ENCODE peak calls at places on chromosome 14, in nine cellular contexts. One of them, this sample, is unnamed.

GRCh38 chr14:68630611-68631013 is 162.3 kb downstream of the ZFP36L1 start:
- DNase-seq in LoVo: no peak
- DNase-seq in GF-D8: no peak
- DNase-seq in anterior cingulate cortex: no peak
- DNase-seq in IMR-90: no peak
- DNase-seq in activated naive CD4-positive, alpha-beta T cell treated with anti-CD3 and anti-CD28 coated beads, Interleukin-2, amount 50 U/mL, for 16 hours: no peak
- DNase-seq in cardiac muscle cell: no peak
- DNase-seq in activated T-cell treated with anti-CD3 and anti-CD28 coated beads for 48 hours: no peak
- DNase-seq in mesendoderm: no peak
- DNase-seq in this sample: no peak

GRCh38 chr14:59314019-59314608 is 125.6 kb downstream of the DAAM1 start:
- DNase-seq in LoVo: no peak
- DNase-seq in GF-D8: no peak
- DNase-seq in anterior cingulate cortex: no peak
- DNase-seq in IMR-90: no peak
- DNase-seq in activated naive CD4-positive, alpha-beta T cell treated with anti-CD3 and anti-CD28 coated beads, Interleukin-2, amount 50 U/mL, for 16 hours: no peak
- DNase-seq in cardiac muscle cell: no peak
- DNase-seq in activated T-cell treated with anti-CD3 and anti-CD28 coated beads for 48 hours: no peak
- DNase-seq in mesendoderm: no peak
- DNase-seq in this sample: no peak

GRCh38 chr14:23071244-23071974 is 14.1 kb upstream of the CDH24 start:
- DNase-seq in LoVo: peak; percentile 88
- DNase-seq in GF-D8: no peak
- DNase-seq in anterior cingulate cortex: no peak
- DNase-seq in IMR-90: peak; percentile 94
- DNase-seq in activated naive CD4-positive, alpha-beta T cell treated with anti-CD3 and anti-CD28 coated beads, Interleukin-2, amount 50 U/mL, for 16 hours: peak; percentile 81
- DNase-seq in cardiac muscle cell: peak; percentile 93
- DNase-seq in activated T-cell treated with anti-CD3 and anti-CD28 coated beads for 48 hours: peak; percentile 68
- DNase-seq in mesendoderm: peak; percentile 99
- DNase-seq in this sample: peak; percentile 95

GRCh38 chr14:65999865-66000264 is 486.3 kb upstream of the CCDC196 start:
- DNase-seq in LoVo: no peak
- DNase-seq in GF-D8: no peak
- DNase-seq in anterior cingulate cortex: no peak
- DNase-seq in IMR-90: no peak
- DNase-seq in activated naive CD4-positive, alpha-beta T cell treated with anti-CD3 and anti-CD28 coated beads, Interleukin-2, amount 50 U/mL, for 16 hours: no peak
- DNase-seq in cardiac muscle cell: no peak
- DNase-seq in activated T-cell treated with anti-CD3 and anti-CD28 coated beads for 48 hours: no peak
- DNase-seq in mesendoderm: no peak
- DNase-seq in this sample: no peak

GRCh38 chr14:100239200-100239839 is 376 bp downstream of the YY1 start:
- DNase-seq in LoVo: no peak
- DNase-seq in GF-D8: no peak
- DNase-seq in anterior cingulate cortex: no peak
- DNase-seq in IMR-90: no peak
- DNase-seq in activated naive CD4-positive, alpha-beta T cell treated with anti-CD3 and anti-CD28 coated beads, Interleukin-2, amount 50 U/mL, for 16 hours: peak; percentile 22
- DNase-seq in cardiac muscle cell: peak; percentile 23
- DNase-seq in activated T-cell treated with anti-CD3 and anti-CD28 coated beads for 48 hours: no peak
- DNase-seq in mesendoderm: no peak
- DNase-seq in this sample: no peak

GRCh38 chr14:94397899-94398479 is 9.6 kb upstream of the SERPINA1 start:
- DNase-seq in LoVo: no peak
- DNase-seq in GF-D8: no peak
- DNase-seq in anterior cingulate cortex: no peak
- DNase-seq in IMR-90: no peak
- DNase-seq in activated naive CD4-positive, alpha-beta T cell treated with anti-CD3 and anti-CD28 coated beads, Interleukin-2, amount 50 U/mL, for 16 hours: no peak
- DNase-seq in cardiac muscle cell: no peak
- DNase-seq in activated T-cell treated with anti-CD3 and anti-CD28 coated beads for 48 hours: no peak
- DNase-seq in mesendoderm: peak; percentile 54
- DNase-seq in this sample: no peak

GRCh38 chr14:105067140-105067968 is 2.1 kb upstream of the GPR132 start:
- DNase-seq in LoVo: no peak
- DNase-seq in GF-D8: no peak
- DNase-seq in anterior cingulate cortex: no peak
- DNase-seq in IMR-90: peak; percentile 61
- DNase-seq in activated naive CD4-positive, alpha-beta T cell treated with anti-CD3 and anti-CD28 coated beads, Interleukin-2, amount 50 U/mL, for 16 hours: peak; percentile 59
- DNase-seq in cardiac muscle cell: no peak
- DNase-seq in activated T-cell treated with anti-CD3 and anti-CD28 coated beads for 48 hours: peak; percentile 72
- DNase-seq in mesendoderm: no peak
- DNase-seq in this sample: peak; percentile 18

GRCh38 chr14:35277179-35277578 is 15.0 kb upstream of the PSMA6 start:
- DNase-seq in LoVo: no peak
- DNase-seq in GF-D8: no peak
- DNase-seq in anterior cingulate cortex: no peak
- DNase-seq in IMR-90: no peak
- DNase-seq in activated naive CD4-positive, alpha-beta T cell treated with anti-CD3 and anti-CD28 coated beads, Interleukin-2, amount 50 U/mL, for 16 hours: no peak
- DNase-seq in cardiac muscle cell: no peak
- DNase-seq in activated T-cell treated with anti-CD3 and anti-CD28 coated beads for 48 hours: no peak
- DNase-seq in mesendoderm: peak; percentile 35
- DNase-seq in this sample: no peak

GRCh38 chr14:72723741-72724530 is 170.0 kb downstream of the DPF3 start:
- DNase-seq in LoVo: no peak
- DNase-seq in GF-D8: no peak
- DNase-seq in anterior cingulate cortex: no peak
- DNase-seq in IMR-90: peak; percentile 44
- DNase-seq in activated naive CD4-positive, alpha-beta T cell treated with anti-CD3 and anti-CD28 coated beads, Interleukin-2, amount 50 U/mL, for 16 hours: no peak
- DNase-seq in cardiac muscle cell: no peak
- DNase-seq in activated T-cell treated with anti-CD3 and anti-CD28 coated beads for 48 hours: no peak
- DNase-seq in mesendoderm: no peak
- DNase-seq in this sample: peak; percentile 70

GRCh38 chr14:65847065-65847847 is 434.7 kb downstream of the FUT8 start:
- DNase-seq in LoVo: no peak
- DNase-seq in GF-D8: no peak
- DNase-seq in anterior cingulate cortex: no peak
- DNase-seq in IMR-90: no peak
- DNase-seq in activated naive CD4-positive, alpha-beta T cell treated with anti-CD3 and anti-CD28 coated beads, Interleukin-2, amount 50 U/mL, for 16 hours: peak; percentile 45
- DNase-seq in cardiac muscle cell: no peak
- DNase-seq in activated T-cell treated with anti-CD3 and anti-CD28 coated beads for 48 hours: peak; percentile 30
- DNase-seq in mesendoderm: no peak
- DNase-seq in this sample: no peak

GRCh38 chr14:32361674-32362073 is 32.6 kb downstream of the AKAP6 start:
- DNase-seq in LoVo: no peak
- DNase-seq in GF-D8: no peak
- DNase-seq in anterior cingulate cortex: no peak
- DNase-seq in IMR-90: no peak
- DNase-seq in activated naive CD4-positive, alpha-beta T cell treated with anti-CD3 and anti-CD28 coated beads, Interleukin-2, amount 50 U/mL, for 16 hours: no peak
- DNase-seq in cardiac muscle cell: no peak
- DNase-seq in activated T-cell treated with anti-CD3 and anti-CD28 coated beads for 48 hours: no peak
- DNase-seq in mesendoderm: no peak
- DNase-seq in this sample: no peak

GRCh38 chr14:69522026-69522425 is 37.5 kb downstream of the PLEKHD1 start:
- DNase-seq in LoVo: no peak
- DNase-seq in GF-D8: no peak
- DNase-seq in anterior cingulate cortex: no peak
- DNase-seq in IMR-90: no peak
- DNase-seq in activated naive CD4-positive, alpha-beta T cell treated with anti-CD3 and anti-CD28 coated beads, Interleukin-2, amount 50 U/mL, for 16 hours: no peak
- DNase-seq in cardiac muscle cell: no peak
- DNase-seq in activated T-cell treated with anti-CD3 and anti-CD28 coated beads for 48 hours: no peak
- DNase-seq in mesendoderm: no peak
- DNase-seq in this sample: no peak

GRCh38 chr14:86639146-86639545 is 1109.2 kb downstream of the FLRT2 start:
- DNase-seq in LoVo: no peak
- DNase-seq in GF-D8: no peak
- DNase-seq in anterior cingulate cortex: no peak
- DNase-seq in IMR-90: peak; percentile 11
- DNase-seq in activated naive CD4-positive, alpha-beta T cell treated with anti-CD3 and anti-CD28 coated beads, Interleukin-2, amount 50 U/mL, for 16 hours: no peak
- DNase-seq in cardiac muscle cell: no peak
- DNase-seq in activated T-cell treated with anti-CD3 and anti-CD28 coated beads for 48 hours: no peak
- DNase-seq in mesendoderm: no peak
- DNase-seq in this sample: peak; percentile 6

GRCh38 chr14:89684139-89684538 is 267.1 kb upstream of the FOXN3 start:
- DNase-seq in LoVo: no peak
- DNase-seq in GF-D8: no peak
- DNase-seq in anterior cingulate cortex: no peak
- DNase-seq in IMR-90: no peak
- DNase-seq in activated naive CD4-positive, alpha-beta T cell treated with anti-CD3 and anti-CD28 coated beads, Interleukin-2, amount 50 U/mL, for 16 hours: no peak
- DNase-seq in cardiac muscle cell: no peak
- DNase-seq in activated T-cell treated with anti-CD3 and anti-CD28 coated beads for 48 hours: no peak
- DNase-seq in mesendoderm: peak; percentile 16
- DNase-seq in this sample: no peak

GRCh38 chr14:25006961-25007795 is 42.8 kb downstream of the STXBP6 start:
- DNase-seq in LoVo: peak; percentile 79
- DNase-seq in GF-D8: no peak
- DNase-seq in anterior cingulate cortex: no peak
- DNase-seq in IMR-90: peak; percentile 95
- DNase-seq in activated naive CD4-positive, alpha-beta T cell treated with anti-CD3 and anti-CD28 coated beads, Interleukin-2, amount 50 U/mL, for 16 hours: no peak
- DNase-seq in cardiac muscle cell: no peak
- DNase-seq in activated T-cell treated with anti-CD3 and anti-CD28 coated beads for 48 hours: no peak
- DNase-seq in mesendoderm: peak; percentile 31
- DNase-seq in this sample: peak; percentile 92

GRCh38 chr14:24273422-24273998 is 2.1 kb upstream of the RABGGTA start:
- DNase-seq in LoVo: no peak
- DNase-seq in GF-D8: peak; percentile 31
- DNase-seq in anterior cingulate cortex: no peak
- DNase-seq in IMR-90: no peak
- DNase-seq in activated naive CD4-positive, alpha-beta T cell treated with anti-CD3 and anti-CD28 coated beads, Interleukin-2, amount 50 U/mL, for 16 hours: no peak
- DNase-seq in cardiac muscle cell: no peak
- DNase-seq in activated T-cell treated with anti-CD3 and anti-CD28 coated beads for 48 hours: no peak
- DNase-seq in mesendoderm: peak; percentile 29
- DNase-seq in this sample: no peak